ENCODE peak calls at places on chromosomes 2 and 18, in nine cellular contexts. M, G, A, C, S, E, Q, O and F are unnamed samples.

GRCh38 chr2:38098351-38099095 is 22.6 kb upstream of the CYP1B1 start:
- DNase-seq in G (no peak), O (no peak), Q (no peak), E (no peak), A (no peak), S (no peak), C (peak; percentile 33), M (no peak), F (no peak)

GRCh38 chr18:42028232-42028832 is 73.3 kb downstream of the PIK3C3 start:
- DNase-seq in A (peak; percentile 3), S (peak; percentile 32), G (peak; percentile 33), Q (no peak), C (peak; percentile 54), E (peak; percentile 16), O (no peak), M (peak; percentile 55), F (no peak)

GRCh38 chr18:61965306-61965705 is 72.5 kb upstream of the RNF152 start:
- DNase-seq in Q (no peak), C (peak; percentile 13), O (no peak), G (no peak), A (no peak), E (no peak), M (no peak), S (no peak), F (no peak)

GRCh38 chr2:232455426-232456255 is at the start of gene ALPI:
- DNase-seq in A (no peak), E (no peak), S (no peak), G (no peak), C (peak; percentile 14), M (no peak), O (no peak), Q (no peak), F (no peak)

GRCh38 chr18:23260932-23261590 is 125.8 kb downstream of the CABLES1 start:
- DNase-seq in A (no peak), S (no peak), E (no peak), M (peak; percentile 21), Q (no peak), O (no peak), G (no peak), C (no peak), F (no peak)

GRCh38 chr2:113233593-113234550 is 44.8 kb downstream of the PAX8 start:
- DNase-seq in S (no peak), O (no peak), G (no peak), Q (no peak), M (peak; percentile 57), E (no peak), A (no peak), C (no peak), F (peak; percentile 47)

GRCh38 chr2:195533771-195534642 is 123.0 kb upstream of the SLC39A10 start:
- DNase-seq in E (peak; percentile 33), O (peak; percentile 39), G (no peak), Q (peak; percentile 29), C (peak; percentile 87), S (peak; percentile 90), A (peak; percentile 59), M (peak; percentile 8), F (peak; percentile 59)

GRCh38 chr2:171008550-171009205 is 79.6 kb downstream of the GORASP2 start:
- DNase-seq in M (no peak), O (no peak), S (no peak), Q (no peak), G (no peak), C (no peak), E (no peak), A (no peak), F (no peak)

GRCh38 chr2:168480825-168481585 is 24.9 kb downstream of the CERS6 start:
- DNase-seq in Q (no peak), E (no peak), S (no peak), C (no peak), O (no peak), M (no peak), G (no peak), A (no peak), F (no peak)